ENCODE peak calls at places on chromosomes 16 and 17, in five cellular contexts. One of them, this sample, is unnamed.
A peak's percentile ranks its signal among the peaks of the same experiment; 100 is the strongest.

GRCh38 chr17:18877104-18877503 is 19.2 kb downstream of the PRPSAP2 start:
- DNase-seq in prostate gland: no peak
- DNase-seq in tibial nerve: no peak
- DNase-seq in neural progenitor cell: no peak
- DNase-seq in mammary epithelial cell: peak; percentile 43
- DNase-seq in this sample: no peak

GRCh38 chr17:31586946-31587345 is 195.5 kb downstream of the RAB11FIP4 start:
- DNase-seq in prostate gland: no peak
- DNase-seq in mammary epithelial cell: no peak
- DNase-seq in neural progenitor cell: no peak
- DNase-seq in tibial nerve: no peak
- DNase-seq in this sample: no peak

GRCh38 chr17:66964083-66964771 is at the start of gene CACNG4:
- DNase-seq in tibial nerve: no peak
- DNase-seq in mammary epithelial cell: no peak
- DNase-seq in neural progenitor cell: peak; percentile 74
- DNase-seq in prostate gland: no peak
- DNase-seq in this sample: no peak

GRCh38 chr16:15703029-15703736 is 53.1 kb downstream of the NDE1 start:
- DNase-seq in neural progenitor cell: no peak
- DNase-seq in mammary epithelial cell: no peak
- DNase-seq in tibial nerve: no peak
- DNase-seq in prostate gland: no peak
- DNase-seq in this sample: no peak

GRCh38 chr17:28341516-28341915 is 6.0 kb downstream of the TNFAIP1 start:
- DNase-seq in neural progenitor cell: no peak
- DNase-seq in prostate gland: no peak
- DNase-seq in tibial nerve: no peak
- DNase-seq in mammary epithelial cell: no peak
- DNase-seq in this sample: no peak

GRCh38 chr16:67800252-67801046 is 5.9 kb downstream of the RANBP10 start:
- DNase-seq in neural progenitor cell: no peak
- DNase-seq in tibial nerve: no peak
- DNase-seq in prostate gland: no peak
- DNase-seq in mammary epithelial cell: no peak
- DNase-seq in this sample: no peak

GRCh38 chr16:87410530-87410929 is 18.4 kb downstream of the MAP1LC3B start:
- DNase-seq in prostate gland: no peak
- DNase-seq in mammary epithelial cell: no peak
- DNase-seq in neural progenitor cell: no peak
- DNase-seq in tibial nerve: no peak
- DNase-seq in this sample: no peak

GRCh38 chr16:17962726-17963125 is 373.8 kb downstream of the NPIPA8 start:
- DNase-seq in tibial nerve: no peak
- DNase-seq in prostate gland: no peak
- DNase-seq in mammary epithelial cell: no peak
- DNase-seq in neural progenitor cell: no peak
- DNase-seq in this sample: no peak

GRCh38 chr17:74213897-74214386 is 571 bp downstream of the TTYH2 start:
- DNase-seq in neural progenitor cell: peak; percentile 39
- DNase-seq in prostate gland: no peak
- DNase-seq in mammary epithelial cell: no peak
- DNase-seq in tibial nerve: no peak
- DNase-seq in this sample: no peak

GRCh38 chr17:66468241-66469087 is 166.1 kb downstream of the PRKCA start:
- DNase-seq in prostate gland: no peak
- DNase-seq in neural progenitor cell: no peak
- DNase-seq in mammary epithelial cell: peak; percentile 94
- DNase-seq in tibial nerve: no peak
- DNase-seq in this sample: no peak

GRCh38 chr17:70808596-70808995 is 639.3 kb downstream of the KCNJ2 start:
- DNase-seq in tibial nerve: no peak
- DNase-seq in mammary epithelial cell: peak; percentile 8
- DNase-seq in neural progenitor cell: peak; percentile 5
- DNase-seq in prostate gland: no peak
- DNase-seq in this sample: no peak

GRCh38 chr16:11316331-11317015 is 28.8 kb upstream of the RMI2 start:
- DNase-seq in tibial nerve: no peak
- DNase-seq in prostate gland: no peak
- DNase-seq in mammary epithelial cell: no peak
- DNase-seq in neural progenitor cell: peak; percentile 71
- DNase-seq in this sample: no peak

GRCh38 chr17:73433501-73433900 is 121.7 kb upstream of the CDC42EP4 start:
- DNase-seq in mammary epithelial cell: no peak
- DNase-seq in prostate gland: no peak
- DNase-seq in tibial nerve: no peak
- DNase-seq in neural progenitor cell: no peak
- DNase-seq in this sample: no peak

GRCh38 chr17:44780845-44781480 is 22.2 kb downstream of the ADAM11 start:
- DNase-seq in prostate gland: no peak
- DNase-seq in mammary epithelial cell: no peak
- DNase-seq in tibial nerve: no peak
- DNase-seq in neural progenitor cell: no peak
- DNase-seq in this sample: no peak

GRCh38 chr16:75578725-75579124 is 12.5 kb downstream of the GABARAPL2 start:
- DNase-seq in prostate gland: no peak
- DNase-seq in tibial nerve: no peak
- DNase-seq in mammary epithelial cell: no peak
- DNase-seq in neural progenitor cell: no peak
- DNase-seq in this sample: no peak
- H3K36me3 ChIP-seq in prostate gland: no peaks in the 10 kb centered on the region
- H3K36me3 ChIP-seq in tibial nerve: no peaks in the 10 kb centered on the region
- H3K36me3 ChIP-seq in mammary epithelial cell: peaks cover 21% of the 10 kb centered on the region
- H3K36me3 ChIP-seq in neural progenitor cell: peaks cover 10% of the 10 kb centered on the region
- H3K36me3 ChIP-seq in this sample: peaks cover 7% of the 10 kb centered on the region

DNA sequence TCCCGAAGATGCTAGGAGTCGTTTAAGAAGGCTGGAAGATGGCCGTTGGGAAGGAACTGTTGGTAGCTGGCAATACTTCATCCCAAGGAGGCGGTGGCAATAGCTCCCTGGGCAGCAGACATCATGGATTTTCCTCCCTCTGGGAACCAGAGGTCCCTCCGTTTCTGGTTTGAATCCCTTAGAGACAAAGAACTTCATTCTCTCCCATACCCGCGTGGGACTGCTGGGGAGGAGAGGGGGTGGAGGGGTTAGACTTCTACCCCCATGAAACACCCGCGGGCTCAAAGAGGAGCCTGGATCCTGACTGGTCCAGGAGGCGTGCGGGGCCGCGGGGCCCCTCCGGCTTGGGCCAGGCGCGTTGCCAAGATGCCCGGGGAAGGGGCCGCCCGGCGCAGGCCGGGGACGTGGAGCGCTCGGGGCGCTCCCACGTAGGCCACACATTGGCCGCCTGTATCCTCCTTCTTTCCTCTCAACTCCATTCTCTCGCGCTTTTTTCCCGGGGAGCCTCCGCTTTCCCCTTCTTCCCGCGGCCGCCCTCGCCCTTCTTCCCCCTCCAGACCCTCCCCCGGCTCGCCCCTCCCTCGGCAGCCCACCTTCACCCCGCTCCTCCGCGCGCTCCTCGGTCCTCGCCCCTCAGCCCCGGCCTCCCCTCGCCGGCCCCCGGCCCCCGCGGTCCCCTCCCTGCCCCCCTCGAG is 433 bp upstream of the MSL1 start:
- DNase-seq in prostate gland: no peak
- DNase-seq in tibial nerve: no peak
- DNase-seq in mammary epithelial cell: peak; percentile 39
- DNase-seq in neural progenitor cell: peak; percentile 51
- DNase-seq in this sample: no peak
- H3K27ac ChIP-seq in prostate gland: peak overlapping the region; percentile 100
- H3K27ac ChIP-seq in tibial nerve: peak overlapping the region; percentile 99
- H3K27ac ChIP-seq in mammary epithelial cell: peak overlapping the region; percentile 68
- H3K27ac ChIP-seq in neural progenitor cell: peak overlapping the region; percentile 86
- H3K27ac ChIP-seq in this sample: peak overlapping the region; percentile 95

DNA sequence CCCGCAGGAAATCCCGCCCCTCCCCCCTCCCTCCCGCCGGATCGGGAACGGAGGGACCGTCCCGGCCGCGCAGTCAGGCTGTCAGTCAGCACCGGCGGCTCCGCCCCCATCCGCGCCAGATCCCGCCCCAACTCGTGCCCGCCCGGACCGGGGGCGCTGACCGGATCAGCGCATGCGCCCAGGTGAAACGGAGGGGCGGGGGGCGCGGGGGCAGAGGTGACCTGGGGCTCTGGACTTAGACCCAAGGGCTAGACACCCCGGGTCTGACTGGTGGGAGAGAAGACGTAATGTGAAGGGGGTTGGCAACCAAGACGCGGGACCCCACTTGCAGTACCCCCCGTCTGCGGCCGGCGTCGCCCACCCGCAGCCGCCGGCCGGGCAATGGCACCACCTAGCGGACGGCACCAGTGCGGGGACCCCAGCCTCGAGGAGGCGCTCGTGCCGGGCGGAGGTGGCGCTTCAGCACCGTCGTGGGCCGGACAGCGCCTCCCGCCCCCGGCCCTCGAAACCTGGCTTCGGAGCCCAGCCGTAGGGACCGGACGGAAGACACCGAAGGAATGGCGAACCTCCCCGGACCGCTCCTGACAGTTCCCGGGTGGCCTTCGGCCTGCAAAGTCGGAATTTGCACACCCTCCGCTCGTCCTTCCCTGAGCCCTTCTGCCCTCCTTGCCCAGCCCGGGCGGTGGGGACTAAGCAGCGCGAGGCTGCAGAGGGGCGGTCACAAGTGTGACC is at the start of gene CASKIN2:
- DNase-seq in neural progenitor cell: peak; percentile 97
- DNase-seq in mammary epithelial cell: peak; percentile 86
- DNase-seq in tibial nerve: peak; percentile 93
- DNase-seq in prostate gland: peak; percentile 95
- DNase-seq in this sample: peak; percentile 12
- H3K36me3 ChIP-seq in neural progenitor cell: no peaks in the 10 kb centered on the region
- H3K36me3 ChIP-seq in mammary epithelial cell: peaks cover 3% of the 10 kb centered on the region
- H3K36me3 ChIP-seq in tibial nerve: no peaks in the 10 kb centered on the region
- H3K36me3 ChIP-seq in prostate gland: no peaks in the 10 kb centered on the region
- H3K36me3 ChIP-seq in this sample: no peaks in the 10 kb centered on the region

DNA sequence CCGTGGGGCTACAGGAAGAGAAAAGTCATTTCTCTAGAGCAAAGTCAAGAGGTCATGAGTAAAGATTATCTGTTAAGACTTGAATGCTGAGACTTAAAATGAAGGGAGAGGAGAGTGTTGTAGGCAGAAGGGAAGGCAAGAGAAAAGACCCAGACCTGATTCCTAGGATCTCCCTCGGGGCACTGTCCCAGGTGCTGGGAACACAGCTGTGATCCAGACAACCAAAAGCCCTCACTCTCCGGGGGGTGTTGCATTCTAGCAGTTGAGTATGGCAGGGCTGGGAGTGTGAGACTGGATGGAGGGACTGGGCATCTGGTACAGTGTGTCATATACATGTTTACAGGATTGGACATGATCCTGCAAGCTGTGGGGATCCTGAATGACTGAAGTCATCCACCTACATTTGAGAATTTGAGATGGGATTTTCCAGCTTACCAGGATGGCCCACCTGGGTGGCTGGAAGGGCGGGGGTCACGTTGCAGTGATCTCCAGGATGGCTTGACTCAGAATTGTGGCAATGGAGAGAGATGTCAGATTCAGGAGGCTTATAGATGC is 29.1 kb downstream of the ARSG start:
- DNase-seq in prostate gland: no peak
- DNase-seq in mammary epithelial cell: peak; percentile 49
- DNase-seq in tibial nerve: no peak
- DNase-seq in neural progenitor cell: no peak
- DNase-seq in this sample: no peak
- H3K27ac ChIP-seq in prostate gland: no peak overlapping the region
- H3K27ac ChIP-seq in mammary epithelial cell: no peak overlapping the region
- H3K27ac ChIP-seq in tibial nerve: no peak overlapping the region
- H3K27ac ChIP-seq in neural progenitor cell: no peak overlapping the region
- H3K27ac ChIP-seq in this sample: no peak overlapping the region

GRCh38 chr17:40412880-40413279 is 4.8 kb downstream of the TOP2A start:
- DNase-seq in mammary epithelial cell: no peak
- DNase-seq in tibial nerve: no peak
- DNase-seq in neural progenitor cell: no peak
- DNase-seq in prostate gland: no peak
- DNase-seq in this sample: no peak
- H3K36me3 ChIP-seq in mammary epithelial cell: peaks cover 44% of the 10 kb centered on the region
- H3K36me3 ChIP-seq in tibial nerve: no peaks in the 10 kb centered on the region
- H3K36me3 ChIP-seq in neural progenitor cell: peaks cover 55% of the 10 kb centered on the region
- H3K36me3 ChIP-seq in prostate gland: no peaks in the 10 kb centered on the region
- H3K36me3 ChIP-seq in this sample: peaks cover 85% of the 10 kb centered on the region

GRCh38 chr17:61416540-61417363 is 17.1 kb downstream of the TBX2 start:
- DNase-seq in mammary epithelial cell: peak; percentile 50
- DNase-seq in neural progenitor cell: peak; percentile 96
- DNase-seq in prostate gland: peak; percentile 77
- DNase-seq in tibial nerve: peak; percentile 75
- DNase-seq in this sample: no peak
- H3K27ac ChIP-seq in mammary epithelial cell: no peak overlapping the region
- H3K27ac ChIP-seq in neural progenitor cell: no peak overlapping the region
- H3K27ac ChIP-seq in prostate gland: peak overlapping the region; percentile 12
- H3K27ac ChIP-seq in tibial nerve: peak overlapping the region; percentile 74
- H3K27ac ChIP-seq in this sample: no peak overlapping the region

DNA sequence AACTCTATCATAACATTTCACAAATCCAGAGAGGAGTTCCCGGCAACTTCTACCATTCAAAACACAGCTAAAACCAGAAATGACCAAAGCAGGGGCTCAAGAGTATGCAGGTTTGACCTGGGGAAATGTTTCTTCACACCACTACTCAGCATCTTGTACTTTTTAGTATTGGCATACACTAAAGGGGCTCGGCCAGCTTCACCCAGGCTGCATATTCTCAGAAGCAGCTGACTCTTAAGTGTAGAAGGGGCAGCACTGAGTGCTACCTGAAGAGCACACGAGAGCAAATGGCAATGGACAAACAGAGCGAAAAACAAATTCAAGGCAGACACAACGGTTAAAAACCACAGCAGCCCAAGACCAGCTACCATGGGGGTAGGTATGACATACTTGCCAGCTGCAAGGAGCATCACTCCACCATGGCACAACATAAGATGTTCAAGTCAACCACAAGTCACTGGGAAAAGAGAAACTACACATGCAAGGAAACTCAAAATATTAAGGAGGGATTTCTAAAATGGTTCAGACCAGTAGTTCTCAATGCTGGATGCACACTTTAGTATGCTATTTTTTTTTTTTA is 34.4 kb downstream of the N4BP1 start:
- DNase-seq in neural progenitor cell: no peak
- DNase-seq in mammary epithelial cell: no peak
- DNase-seq in tibial nerve: no peak
- DNase-seq in prostate gland: no peak
- DNase-seq in this sample: no peak
- H3K36me3 ChIP-seq in neural progenitor cell: peaks cover 7% of the 10 kb centered on the region
- H3K36me3 ChIP-seq in mammary epithelial cell: no peaks in the 10 kb centered on the region
- H3K36me3 ChIP-seq in tibial nerve: no peaks in the 10 kb centered on the region
- H3K36me3 ChIP-seq in prostate gland: no peaks in the 10 kb centered on the region
- H3K36me3 ChIP-seq in this sample: no peaks in the 10 kb centered on the region

This sample was measured in SK-N-MC.